ENCODE peak calls at places on chromosomes 6 and 20, in ten cellular contexts. X is fibroblast of lung; U is CD4-positive, alpha-beta T cell; D is caudate nucleus; J is left ventricle myocardium inferior; L is colonic mucosa; N is heart left ventricle; H is naive thymus-derived CD4-positive, alpha-beta T cell; B is PC-3; W is suprapubic skin. Q is an unnamed sample.

GRCh38 chr20:9015984-9016324 is 52.9 kb upstream of the PLCB4 start:
- DNase-seq in X (peak; percentile 52), U (no peak), D (no peak), J (no peak), L (no peak), N (no peak), H (no peak), B (peak; percentile 63), W (no peak), Q (no peak)

GRCh38 chr20:701401-702129 is 26.0 kb upstream of the SCRT2 start:
- DNase-seq in X (no peak), U (no peak), D (no peak), J (peak; percentile 29), L (no peak), N (no peak), H (no peak), B (no peak), W (no peak), Q (no peak)

GRCh38 chr20:62914970-62915457 is 11.3 kb downstream of the DIDO1 start:
- DNase-seq in X (peak; percentile 39), U (no peak), D (peak; percentile 60), J (no peak), L (no peak), N (no peak), H (peak; percentile 41), B (no peak), W (peak; percentile 48), Q (no peak)

GRCh38 chr6:155100591-155100990 is 105.5 kb downstream of the TIAM2 start:
- DNase-seq in X (no peak), U (no peak), D (no peak), J (no peak), L (no peak), N (no peak), H (no peak), B (no peak), W (no peak), Q (no peak)

GRCh38 chr20:63086421-63087235 is 79.9 kb upstream of the BHLHE23 start:
- DNase-seq in X (no peak), U (no peak), D (no peak), J (peak; percentile 4), L (no peak), N (peak; percentile 40), H (no peak), B (no peak), W (peak; percentile 56), Q (peak; percentile 49)

GRCh38 chr20:38304845-38305447 is 990 bp downstream of the BPI start:
- DNase-seq in X (peak; percentile 37), U (no peak), D (no peak), J (no peak), L (peak; percentile 33), N (no peak), H (no peak), B (peak; percentile 64), W (no peak), Q (no peak)

GRCh38 chr6:123055266-123055665 is 59.2 kb downstream of the CLVS2 start:
- DNase-seq in X (no peak), U (no peak), D (no peak), J (no peak), L (no peak), N (no peak), H (no peak), B (no peak), W (no peak), Q (no peak)

GRCh38 chr20:51341581-51341980 is 200.9 kb downstream of the NFATC2 start:
- DNase-seq in X (peak; percentile 42), U (no peak), D (no peak), J (no peak), L (no peak), N (no peak), H (no peak), B (no peak), W (no peak), Q (no peak)

GRCh38 chr6:71383891-71384489 is 95.4 kb downstream of the OGFRL1 start:
- DNase-seq in X (peak; percentile 81), U (no peak), D (no peak), J (no peak), L (no peak), N (no peak), H (no peak), B (peak; percentile 72), W (no peak), Q (no peak)

GRCh38 chr6:121756643-121757042 is 321.2 kb downstream of the GJA1 start:
- DNase-seq in X (no peak), U (no peak), D (no peak), J (no peak), L (no peak), N (no peak), H (no peak), B (no peak), W (no peak), Q (no peak)

GRCh38 chr20:38805502-38805957 is at the start of gene PPP1R16B:
- DNase-seq in X (no peak), U (peak; percentile 65), D (peak; percentile 77), J (peak; percentile 58), L (peak; percentile 38), N (peak; percentile 85), H (peak; percentile 74), B (no peak), W (no peak), Q (peak; percentile 55)

GRCh38 chr6:24549674-24550418 is 55.1 kb downstream of the ALDH5A1 start:
- DNase-seq in X (no peak), U (no peak), D (peak; percentile 3), J (no peak), L (no peak), N (no peak), H (no peak), B (peak; percentile 7), W (no peak), Q (no peak)

GRCh38 chr6:158050955-158051354 is 69.3 kb downstream of the SYNJ2 start:
- DNase-seq in X (no peak), U (no peak), D (no peak), J (no peak), L (no peak), N (no peak), H (no peak), B (no peak), W (peak; percentile 29), Q (no peak)

GRCh38 chr20:57786304-57786942 is 76.6 kb upstream of the PMEPA1 start:
- DNase-seq in X (no peak), U (no peak), D (no peak), J (no peak), L (no peak), N (no peak), H (no peak), B (no peak), W (peak; percentile 46), Q (no peak)

GRCh38 chr6:113908801-113909200 is 51.7 kb downstream of the MARCKS start:
- DNase-seq in X (no peak), U (no peak), D (no peak), J (no peak), L (no peak), N (no peak), H (no peak), B (no peak), W (no peak), Q (no peak)

DNA sequence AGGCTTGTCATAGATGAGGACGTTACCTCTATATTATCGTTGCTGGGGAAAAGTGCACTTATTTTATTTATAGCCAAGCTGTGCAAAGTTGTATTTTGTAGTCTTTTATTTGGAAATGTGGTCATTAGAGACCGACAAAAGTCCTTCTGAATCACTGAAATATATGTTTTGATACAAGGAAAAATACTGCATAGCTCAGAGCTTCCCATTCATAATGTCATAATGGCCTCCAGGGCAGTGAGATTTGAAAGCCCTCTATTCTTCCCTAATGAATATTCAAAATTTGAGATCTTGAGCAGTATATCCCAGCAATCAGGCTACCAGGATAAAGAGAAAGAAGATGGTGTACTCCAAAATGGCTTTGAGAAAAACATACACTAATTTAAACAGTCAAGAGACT is 64.6 kb downstream of the CAP2 start:
- DNase-seq in X (no peak), U (no peak), D (no peak), J (no peak), L (no peak), N (no peak), H (no peak), B (no peak), W (no peak), Q (no peak)
- H3K27ac ChIP-seq in X (no peak overlapping the region), U (no peak overlapping the region), D (no peak overlapping the region), J (no peak overlapping the region), L (no peak overlapping the region), N (no peak overlapping the region), H (no peak overlapping the region), B (no peak overlapping the region), W (no peak overlapping the region), Q (no peak overlapping the region)

GRCh38 chr6:54702772-54703171 is 143.8 kb upstream of the FAM83B start:
- DNase-seq in X (no peak), U (no peak), D (no peak), J (no peak), L (no peak), N (no peak), H (no peak), B (no peak), W (no peak), Q (no peak)

GRCh38 chr6:54695815-54696214 is 150.8 kb upstream of the FAM83B start:
- DNase-seq in X (no peak), U (no peak), D (no peak), J (no peak), L (no peak), N (no peak), H (no peak), B (no peak), W (no peak), Q (no peak)

GRCh38 chr6:54700158-54700557 is 146.4 kb upstream of the FAM83B start:
- DNase-seq in X (no peak), U (no peak), D (no peak), J (no peak), L (no peak), N (no peak), H (no peak), B (peak; percentile 11), W (no peak), Q (no peak)

GRCh38 chr6:54697423-54697822 is 149.1 kb upstream of the FAM83B start:
- DNase-seq in X (peak; percentile 59), U (no peak), D (no peak), J (no peak), L (no peak), N (no peak), H (no peak), B (peak; percentile 61), W (no peak), Q (no peak)

GRCh38 chr6:54698974-54699373 is 147.6 kb upstream of the FAM83B start:
- DNase-seq in X (no peak), U (no peak), D (no peak), J (no peak), L (no peak), N (no peak), H (no peak), B (peak; percentile 88), W (no peak), Q (no peak)
- H3K27ac ChIP-seq in X (no peak overlapping the region), U (no peak overlapping the region), D (no peak overlapping the region), J (no peak overlapping the region), L (no peak overlapping the region), N (no peak overlapping the region), H (no peak overlapping the region), B (peak overlapping the region; percentile 37), W (peak overlapping the region; percentile 63), Q (no peak overlapping the region)

GRCh38 chr20:44153636-44154043 is 33.3 kb downstream of the JPH2 start:
- DNase-seq in X (no peak), U (no peak), D (no peak), J (no peak), L (no peak), N (no peak), H (peak; percentile 77), B (peak; percentile 26), W (no peak), Q (no peak)
- H3K27ac ChIP-seq in X (no peak overlapping the region), U (peak overlapping the region; percentile 36), D (no peak overlapping the region), J (peak overlapping the region; percentile 90), L (peak overlapping the region; percentile 32), N (peak overlapping the region; percentile 82), H (peak overlapping the region; percentile 71), B (no peak overlapping the region), W (peak overlapping the region; percentile 15), Q (peak overlapping the region; percentile 39)

GRCh38 chr6:44475417-44475778 is 87.9 kb downstream of the CDC5L start:
- DNase-seq in X (no peak), U (no peak), D (no peak), J (no peak), L (no peak), N (no peak), H (no peak), B (no peak), W (no peak), Q (no peak)
- H3K27ac ChIP-seq in X (no peak overlapping the region), U (no peak overlapping the region), D (no peak overlapping the region), J (no peak overlapping the region), L (no peak overlapping the region), N (no peak overlapping the region), H (no peak overlapping the region), B (peak overlapping the region; percentile 20), W (no peak overlapping the region), Q (no peak overlapping the region)